ENCODE peak calls at places on chromosomes 7 and 10, in seven cellular contexts. S, G, P, E, J, T and B are unnamed samples.

GRCh38 chr7:30927040-30927439 is 15.4 kb downstream of the AQP1 start:
- DNase-seq in S (no peak), J (no peak), G (no peak), T (no peak), E (no peak), P (no peak), B (no peak)

GRCh38 chr7:2821842-2822507 is 22.1 kb downstream of the GNA12 start:
- DNase-seq in G (no peak), J (peak), T (no peak), E (peak), P (peak), S (no peak), B (no peak)

GRCh38 chr7:22823142-22823497 is 471 bp upstream of the TOMM7 start:
- DNase-seq in E (no peak), T (no peak), P (no peak), G (no peak), S (no peak), J (no peak), B (no peak)

GRCh38 chr7:112076309-112076708 is 129.9 kb downstream of the DOCK4 start:
- DNase-seq in E (no peak), S (no peak), J (peak), P (peak), T (no peak), G (no peak), B (no peak)

GRCh38 chr7:105904064-105904463 is 27.7 kb upstream of the ATXN7L1 start:
- DNase-seq in E (no peak), G (no peak), J (no peak), T (no peak), S (no peak), P (no peak), B (no peak)

GRCh38 chr10:17352583-17352982 is 101.8 kb downstream of the ST8SIA6 start:
- DNase-seq in T (no peak), P (no peak), J (no peak), G (no peak), E (no peak), S (no peak), B (no peak)

GRCh38 chr10:24642921-24643678 is 80.6 kb downstream of the ARHGAP21 start:
- DNase-seq in E (peak), J (peak), P (peak), T (peak), G (no peak), S (no peak), B (peak)

GRCh38 chr10:15315286-15315685 is 55.8 kb downstream of the FAM171A1 start:
- DNase-seq in E (no peak), S (no peak), T (no peak), P (no peak), G (no peak), J (no peak), B (no peak)

GRCh38 chr10:4569132-4569531 is 256.9 kb upstream of the AKR1E2 start:
- DNase-seq in G (no peak), S (no peak), J (no peak), T (no peak), P (no peak), E (no peak), B (no peak)

GRCh38 chr7:99623702-99624447 is 7.1 kb downstream of the ZSCAN25 start:
- DNase-seq in P (no peak), S (no peak), E (no peak), J (no peak), T (no peak), G (peak), B (no peak)

GRCh38 chr7:99624487-99624886 is 7.7 kb downstream of the ZSCAN25 start:
- DNase-seq in E (no peak), G (peak), P (no peak), J (no peak), T (no peak), S (no peak), B (no peak)

GRCh38 chr7:99621271-99621670 is 4.5 kb downstream of the ZSCAN25 start:
- DNase-seq in E (no peak), J (no peak), T (no peak), P (no peak), G (peak), S (no peak), B (no peak)

GRCh38 chr7:99623091-99623693 is 6.4 kb downstream of the ZSCAN25 start:
- DNase-seq in G (peak), T (no peak), P (no peak), J (no peak), S (no peak), E (peak), B (no peak)

GRCh38 chr7:99622596-99622995 is 5.8 kb downstream of the ZSCAN25 start:
- DNase-seq in T (no peak), S (no peak), E (peak), J (no peak), P (no peak), G (peak), B (no peak)
- TF ChIP-seq CTCF in T (no peak), S (no peak), E (no peak), J (no peak), P (no peak), G (no peak), B (no peak)

GRCh38 chr7:149856-150636 is 42.3 kb upstream of the FAM20C start:
- DNase-seq in E (no peak), P (no peak), J (no peak), S (no peak), T (no peak), G (no peak), B (no peak)

GRCh38 chr7:145863-146262 is 46.5 kb upstream of the FAM20C start:
- DNase-seq in T (no peak), E (no peak), P (no peak), S (no peak), J (no peak), G (no peak), B (no peak)

GRCh38 chr7:148932-149855 is 43.2 kb upstream of the FAM20C start:
- DNase-seq in S (peak), E (peak), J (peak), T (peak), G (peak), P (peak), B (peak)

GRCh38 chr7:150811-151221 is 41.6 kb upstream of the FAM20C start:
- DNase-seq in G (no peak), J (peak), S (no peak), P (no peak), E (no peak), T (no peak), B (no peak)

GRCh38 chr7:148543-148931 is 43.8 kb upstream of the FAM20C start:
- DNase-seq in S (no peak), J (no peak), E (no peak), T (no peak), G (no peak), P (peak), B (no peak)
- H3K4me3 ChIP-seq in S (peak), J (peak), E (peak), T (peak), G (peak), P (peak), B (peak)

DNA sequence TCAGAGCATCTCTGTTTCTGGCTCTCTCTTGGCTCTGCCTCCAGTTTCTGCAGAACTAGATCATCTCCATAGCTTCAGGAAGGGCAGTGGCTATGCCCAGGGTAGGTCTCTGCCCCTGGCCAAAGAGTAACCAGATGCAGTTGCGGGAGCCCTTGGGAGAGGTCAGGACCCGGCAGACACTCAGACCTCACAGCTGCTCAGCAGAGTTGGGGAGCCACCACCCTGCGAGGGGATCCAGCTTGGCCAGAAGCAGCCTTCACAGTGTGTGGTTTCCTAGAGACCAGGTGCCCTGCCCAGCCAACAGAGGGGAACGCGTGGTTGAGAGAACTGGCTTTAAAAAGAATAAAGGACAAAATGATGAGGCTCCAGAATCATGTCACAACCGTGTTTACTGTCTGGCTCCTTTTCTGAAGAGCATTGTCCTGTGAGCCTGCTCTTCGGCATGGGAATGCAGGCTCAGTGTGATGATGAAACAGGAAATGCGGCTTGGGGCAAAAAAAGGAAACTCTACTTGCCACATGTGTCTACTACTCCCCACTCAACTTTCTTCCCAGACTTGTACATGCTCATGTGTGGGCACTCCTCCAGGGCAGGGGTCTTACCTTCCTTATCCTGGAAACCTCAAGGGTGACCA is 243.2 kb downstream of the INHBA start:
- DNase-seq in G (no peak), J (no peak), S (no peak), T (no peak), E (peak), P (peak), B (no peak)
- TF ChIP-seq CTCF in G (no peak), J (no peak), S (no peak), T (no peak), E (no peak), P (no peak), B (no peak)

DNA sequence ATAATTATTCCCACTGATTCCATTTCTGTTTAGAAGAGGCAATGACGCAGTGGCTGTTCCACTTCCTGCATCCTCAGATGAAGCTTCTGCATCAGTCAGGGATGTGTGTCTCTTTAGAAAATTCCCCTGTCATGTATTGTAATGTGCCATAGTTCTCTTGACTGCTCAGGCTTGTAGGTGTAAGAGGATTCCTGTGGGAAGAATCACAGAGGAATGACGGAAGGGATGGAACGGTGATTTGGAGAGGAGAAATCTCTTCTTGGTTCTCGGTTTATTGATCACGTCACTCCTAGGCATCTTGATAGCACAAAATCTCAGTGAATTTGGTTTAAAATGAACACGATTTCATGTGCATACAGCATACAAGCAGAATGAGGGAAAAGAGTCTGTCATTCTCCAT is 69.8 kb upstream of the PRKCQ start:
- DNase-seq in P (no peak), S (no peak), J (no peak), G (no peak), E (no peak), T (no peak), B (no peak)
- H3K4me3 ChIP-seq in P (no peak), S (no peak), J (no peak), G (no peak), E (no peak), T (no peak), B (no peak)

GRCh38 chr10:131926743-131927595 is 26.2 kb downstream of the PPP2R2D start:
- DNase-seq in P (no peak), S (no peak), J (no peak), T (no peak), G (no peak), E (no peak), B (no peak)

GRCh38 chr10:131924982-131925649 is 24.3 kb downstream of the PPP2R2D start:
- DNase-seq in J (no peak), E (peak), G (no peak), T (no peak), S (no peak), P (no peak), B (no peak)

GRCh38 chr10:131928248-131929095 is 27.7 kb downstream of the PPP2R2D start:
- DNase-seq in J (no peak), P (peak), G (no peak), E (peak), T (no peak), S (no peak), B (no peak)

GRCh38 chr10:131929122-131929845 is 28.5 kb downstream of the PPP2R2D start:
- DNase-seq in P (no peak), J (no peak), G (no peak), T (no peak), E (no peak), S (no peak), B (no peak)

DNA sequence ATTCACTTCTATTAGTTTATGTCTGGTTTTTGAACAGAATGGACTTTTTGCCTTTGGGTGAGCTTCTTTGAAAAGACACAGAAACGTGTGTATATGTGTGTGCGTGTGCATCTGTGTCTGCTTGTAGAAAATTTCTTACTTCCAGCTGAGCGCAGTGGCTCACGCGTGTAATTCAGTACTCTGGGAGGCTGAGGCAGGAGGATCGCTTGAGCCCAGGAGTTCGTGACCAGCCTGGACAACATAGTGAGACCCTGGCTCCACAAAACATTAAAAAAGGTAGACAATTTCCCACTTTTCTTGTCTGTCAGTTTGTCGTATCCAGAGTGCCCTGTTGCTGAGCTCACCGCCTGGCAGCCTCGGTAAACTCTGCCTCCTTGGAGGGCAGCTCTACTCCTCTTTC is 25.4 kb downstream of the PPP2R2D start:
- DNase-seq in P (no peak), S (no peak), T (no peak), J (no peak), E (no peak), G (no peak), B (no peak)
- TF ChIP-seq CTCF in P (no peak), S (no peak), T (no peak), J (no peak), E (no peak), G (no peak), B (no peak)